ENCODE peak calls at places on chromosome 17, in eight cellular contexts. Z, B, Y, F, U, I, R and A are unnamed samples.

GRCh38 chr17:55496094-55496881 is 15.0 kb downstream of the SMIM36 start:
- DNase-seq in Z (no peak), B (peak), Y (no peak), F (no peak), U (no peak), I (no peak), R (no peak), A (no peak)

GRCh38 chr17:76556759-76557367 is 17.0 kb downstream of the PRCD start:
- DNase-seq in Z (no peak), B (peak), Y (peak), F (peak), U (no peak), I (peak), R (peak), A (no peak)

GRCh38 chr17:57947369-57947768 is 7.8 kb downstream of the CUEDC1 start:
- DNase-seq in Z (no peak), B (no peak), Y (no peak), F (no peak), U (no peak), I (no peak), R (no peak), A (no peak)

GRCh38 chr17:59712856-59713255 is 5.4 kb downstream of the VMP1 start:
- DNase-seq in Z (no peak), B (no peak), Y (no peak), F (no peak), U (no peak), I (no peak), R (no peak), A (no peak)

GRCh38 chr17:28193241-28193640 is 125.8 kb upstream of the TMEM97 start:
- DNase-seq in Z (no peak), B (no peak), Y (no peak), F (no peak), U (no peak), I (no peak), R (no peak), A (no peak)

GRCh38 chr17:15287533-15288267 is 22.6 kb upstream of the PMP22 start:
- DNase-seq in Z (no peak), B (no peak), Y (no peak), F (no peak), U (no peak), I (no peak), R (no peak), A (no peak)

GRCh38 chr17:81513669-81514484 is 1.3 kb upstream of the ACTG1 start:
- DNase-seq in Z (peak), B (peak), Y (peak), F (peak), U (peak), I (peak), R (peak), A (no peak)

GRCh38 chr17:45127583-45128300 is 4.6 kb downstream of the PLCD3 start:
- DNase-seq in Z (no peak), B (peak), Y (peak), F (no peak), U (peak), I (no peak), R (no peak), A (no peak)

GRCh38 chr17:76772842-76773521 is 35.1 kb downstream of the MFSD11 start:
- DNase-seq in Z (no peak), B (peak), Y (peak), F (no peak), U (no peak), I (peak), R (peak), A (peak)

GRCh38 chr17:46742539-46743270 is 75.8 kb downstream of the WNT3 start:
- DNase-seq in Z (no peak), B (peak), Y (peak), F (no peak), U (no peak), I (no peak), R (no peak), A (no peak)

GRCh38 chr17:73759324-73760185 is 115.3 kb upstream of the SDK2 start:
- DNase-seq in Z (no peak), B (no peak), Y (no peak), F (no peak), U (no peak), I (no peak), R (no peak), A (no peak)

GRCh38 chr17:44263360-44263902 is 4.5 kb downstream of the SLC4A1 start:
- DNase-seq in Z (no peak), B (no peak), Y (no peak), F (no peak), U (no peak), I (no peak), R (no peak), A (no peak)

GRCh38 chr17:64618848-64619247 is 43.3 kb downstream of the SMURF2 start:
- DNase-seq in Z (no peak), B (no peak), Y (no peak), F (no peak), U (no peak), I (no peak), R (no peak), A (no peak)